ENCODE peak calls at places on chromosomes 6 and 20, in five cellular contexts. O is GM23338, E is astrocyte of the spinal cord, F is ovary, H is sigmoid colon. S is an unnamed sample.

GRCh38 chr6:168134399-168135201 is 55.6 kb upstream of the FRMD1 start:
- DNase-seq in O (no peak), E (no peak), F (no peak), H (peak; percentile 59), S (no peak)

GRCh38 chr6:16302721-16303552 is 64.5 kb downstream of the GMPR start:
- DNase-seq in O (peak; percentile 48), E (no peak), F (no peak), H (no peak), S (no peak)

GRCh38 chr6:163711615-163712568 is 297.4 kb downstream of the QKI start:
- DNase-seq in O (peak; percentile 36), E (no peak), F (no peak), H (peak; percentile 88), S (peak; percentile 49)

GRCh38 chr6:33610779-33611421 is 10.2 kb upstream of the ITPR3 start:
- DNase-seq in O (peak; percentile 49), E (no peak), F (no peak), H (peak; percentile 77), S (no peak)

GRCh38 chr20:25339608-25340007 is 51.0 kb downstream of the ABHD12 start:
- DNase-seq in O (no peak), E (no peak), F (no peak), H (no peak), S (peak; percentile 46)

GRCh38 chr20:34537651-34538050 is 20.9 kb upstream of the MAP1LC3A start:
- DNase-seq in O (no peak), E (no peak), F (no peak), H (peak; percentile 54), S (no peak)

GRCh38 chr6:52725530-52726192 is 37.6 kb downstream of the GSTA2 start:
- DNase-seq in O (no peak), E (peak; percentile 12), F (no peak), H (no peak), S (no peak)

GRCh38 chr6:41894366-41895299 is 542 bp downstream of the USP49 start:
- DNase-seq in O (peak; percentile 61), E (no peak), F (peak; percentile 29), H (no peak), S (no peak)

GRCh38 chr6:138638626-138639025 is 134.9 kb upstream of the CCDC28A start:
- DNase-seq in O (no peak), E (no peak), F (no peak), H (no peak), S (no peak)

GRCh38 chr6:11824986-11825385 is 46.4 kb upstream of the ADTRP start:
- DNase-seq in O (no peak), E (no peak), F (no peak), H (no peak), S (no peak)

GRCh38 chr20:48648482-48649051 is 179.2 kb downstream of the PREX1 start:
- DNase-seq in O (no peak), E (no peak), F (no peak), H (no peak), S (no peak)

GRCh38 chr6:136820541-136820940 is 1.9 kb upstream of the PEX7 start:
- DNase-seq in O (no peak), E (no peak), F (no peak), H (no peak), S (no peak)

GRCh38 chr6:38708483-38708882 is 5.5 kb upstream of the GLO1 start:
- DNase-seq in O (no peak), E (no peak), F (no peak), H (no peak), S (no peak)

GRCh38 chr6:160347259-160348208 is 644 bp upstream of the SLC22A3 start:
- DNase-seq in O (peak; percentile 62), E (no peak), F (peak; percentile 34), H (no peak), S (no peak)

GRCh38 chr6:145963216-145964068 is 716 bp downstream of the SHPRH start:
- DNase-seq in O (peak; percentile 62), E (peak; percentile 45), F (no peak), H (peak; percentile 76), S (peak; percentile 40)

GRCh38 chr20:32164984-32165735 is 42.4 kb downstream of the PLAGL2 start:
- DNase-seq in O (no peak), E (peak; percentile 57), F (peak; percentile 70), H (peak; percentile 54), S (no peak)

GRCh38 chr6:18153311-18153703 is 1.6 kb downstream of the TPMT start:
- DNase-seq in O (no peak), E (no peak), F (no peak), H (no peak), S (no peak)

GRCh38 chr6:18151801-18152200 is 3.1 kb downstream of the TPMT start:
- DNase-seq in O (no peak), E (no peak), F (no peak), H (no peak), S (no peak)

GRCh38 chr6:18155273-18155863 is at the start of gene KDM1B:
- DNase-seq in O (peak; percentile 99), E (peak; percentile 99), F (peak; percentile 99), H (peak; percentile 99), S (peak; percentile 99)

GRCh38 chr6:18154507-18155272 is at the start of gene TPMT:
- DNase-seq in O (peak; percentile 19), E (no peak), F (no peak), H (peak; percentile 73), S (no peak)

DNA sequence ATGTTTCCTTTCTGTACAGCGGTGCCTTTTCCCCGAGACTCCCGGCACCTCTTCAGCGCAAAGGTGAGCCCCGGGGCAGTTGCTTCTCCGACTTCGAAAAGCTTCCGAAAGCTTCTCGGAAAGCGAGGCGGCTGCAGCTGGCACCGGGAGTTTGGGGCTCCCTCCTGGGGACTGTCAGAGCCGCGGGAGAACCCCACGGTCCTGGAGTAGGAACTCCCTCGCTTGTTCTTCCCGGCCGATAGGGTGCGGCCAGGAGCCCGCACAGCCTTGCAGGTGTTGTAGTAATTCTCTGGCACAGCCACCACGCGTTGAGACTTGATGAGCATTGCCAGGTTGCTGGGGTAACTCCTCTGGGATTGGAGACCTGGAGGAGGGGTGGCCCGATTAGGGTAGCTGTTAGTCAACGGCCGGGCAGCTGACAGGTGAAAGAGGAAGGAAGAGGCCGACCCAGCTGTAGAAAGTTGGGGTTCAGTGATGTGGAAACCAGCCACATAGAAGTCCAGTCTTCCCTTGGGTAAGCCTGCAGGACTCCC is 708 bp downstream of the KDM1B start:
- DNase-seq in O (peak; percentile 95), E (peak; percentile 35), F (peak; percentile 53), H (peak; percentile 78), S (peak; percentile 86)
- TF ChIP-seq CTCF in O (peak; percentile 49), E (peak; percentile 47), F (no peak), H (peak; percentile 27), S (no peak)

GRCh38 chr6:148193063-148193680 is 149.5 kb upstream of the SASH1 start:
- DNase-seq in O (no peak), E (no peak), F (no peak), H (no peak), S (peak; percentile 29)
- H3K4me3 ChIP-seq in O (no peak overlapping the region), E (no peak overlapping the region), F (no peak overlapping the region), H (no peak overlapping the region), S (no peak overlapping the region)

GRCh38 chr6:165886169-165886568 is 223.1 kb upstream of the PDE10A start:
- DNase-seq in O (no peak), E (no peak), F (no peak), H (no peak), S (no peak)

GRCh38 chr6:165893431-165893830 is 230.4 kb upstream of the PDE10A start:
- DNase-seq in O (no peak), E (no peak), F (no peak), H (no peak), S (no peak)

GRCh38 chr6:165891320-165891719 is 228.3 kb upstream of the PDE10A start:
- DNase-seq in O (peak; percentile 8), E (no peak), F (no peak), H (no peak), S (no peak)

GRCh38 chr6:165890404-165890735 is 227.3 kb upstream of the PDE10A start:
- DNase-seq in O (peak; percentile 10), E (no peak), F (no peak), H (no peak), S (no peak)

GRCh38 chr6:165889636-165890403 is 226.8 kb upstream of the PDE10A start:
- DNase-seq in O (peak; percentile 76), E (peak; percentile 48), F (no peak), H (no peak), S (no peak)
- TF ChIP-seq CTCF in O (peak; percentile 87), E (peak; percentile 80), F (no peak), H (peak; percentile 65), S (no peak)

GRCh38 chr20:15339264-15339663 is 1001.9 kb upstream of the FLRT3 start:
- DNase-seq in O (no peak), E (no peak), F (no peak), H (no peak), S (no peak)
- H3K4me3 ChIP-seq in O (no peak overlapping the region), E (no peak overlapping the region), F (no peak overlapping the region), H (no peak overlapping the region), S (no peak overlapping the region)

DNA sequence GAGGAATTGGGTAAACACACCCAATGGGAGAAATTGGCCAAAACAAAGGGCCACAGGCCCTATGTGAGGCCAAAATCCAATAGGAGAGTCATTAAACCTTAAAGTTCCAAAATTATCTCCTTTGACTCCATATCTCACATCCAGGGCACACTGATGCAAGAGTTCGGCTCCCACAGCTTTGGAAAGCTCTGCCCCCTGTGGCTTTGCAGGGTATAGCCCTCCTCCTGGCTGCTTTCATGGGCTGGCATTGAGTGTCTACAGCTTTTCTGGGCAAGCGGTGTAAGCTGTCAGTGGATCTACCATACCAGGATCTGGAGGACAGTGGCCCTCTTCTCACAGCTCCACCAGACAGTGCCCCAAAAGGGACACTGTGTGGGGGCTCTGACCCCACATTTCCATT is 160.5 kb downstream of the ADGRG6 start:
- DNase-seq in O (peak; percentile 11), E (no peak), F (no peak), H (no peak), S (no peak)
- TF ChIP-seq CTCF in O (peak; percentile 32), E (peak; percentile 15), F (no peak), H (no peak), S (no peak)

GRCh38 chr6:7652957-7653356 is 63.0 kb downstream of the SNRNP48 start:
- DNase-seq in O (no peak), E (no peak), F (no peak), H (no peak), S (no peak)

GRCh38 chr6:7649037-7649810 is 59.2 kb downstream of the SNRNP48 start:
- DNase-seq in O (no peak), E (no peak), F (no peak), H (no peak), S (no peak)

GRCh38 chr6:7646394-7646793 is 56.4 kb downstream of the SNRNP48 start:
- DNase-seq in O (no peak), E (peak; percentile 16), F (no peak), H (no peak), S (no peak)

GRCh38 chr6:7647504-7647903 is 57.5 kb downstream of the SNRNP48 start:
- DNase-seq in O (no peak), E (no peak), F (no peak), H (no peak), S (no peak)

GRCh38 chr6:7650876-7651275 is 60.9 kb downstream of the SNRNP48 start:
- DNase-seq in O (no peak), E (no peak), F (no peak), H (no peak), S (no peak)
- H3K4me3 ChIP-seq in O (no peak overlapping the region), E (no peak overlapping the region), F (no peak overlapping the region), H (no peak overlapping the region), S (no peak overlapping the region)

S was measured in lung.